ENCODE peak calls at places on chromosomes 4 and X, in four cellular contexts. J is neuronal stem cell; G is heart left ventricle; A is CD8-positive, alpha-beta memory T cell. R is an unnamed sample.

GRCh38 chr4:142404191-142404611 is 441.9 kb downstream of the INPP4B start:
- DNase-seq in J (no peak), G (peak), A (no peak), R (no peak)

GRCh38 chrX:21991504-21991903 is 40.6 kb upstream of the PHEX start:
- DNase-seq in J (no peak), G (no peak), A (no peak), R (no peak)

GRCh38 chr4:5971077-5971447 is 47.2 kb downstream of the C4orf50 start:
- DNase-seq in J (no peak), G (no peak), A (no peak), R (no peak)

GRCh38 chrX:123736333-123736921 is 3.6 kb upstream of the THOC2 start:
- DNase-seq in J (no peak), G (no peak), A (no peak), R (no peak)

GRCh38 chr4:123506311-123506685 is 109.7 kb downstream of the SPRY1 start:
- DNase-seq in J (no peak), G (no peak), A (no peak), R (no peak)

GRCh38 chr4:3031357-3032064 is 42.8 kb downstream of the HTT-AS start:
- DNase-seq in J (no peak), G (no peak), A (no peak), R (no peak)

GRCh38 chr4:123741906-123742305 is 345.3 kb downstream of the SPRY1 start:
- DNase-seq in J (no peak), G (no peak), A (no peak), R (no peak)

GRCh38 chr4:85866508-85866907 is 391.6 kb downstream of the ARHGAP24 start:
- DNase-seq in J (no peak), G (no peak), A (no peak), R (no peak)

GRCh38 chr4:61527886-61528285 is 327.8 kb downstream of the ADGRL3 start:
- DNase-seq in J (no peak), G (no peak), A (no peak), R (no peak)

GRCh38 chr4:183345261-183345660 is 23.0 kb upstream of the CLDN24 start:
- DNase-seq in J (no peak), G (no peak), A (no peak), R (no peak)

GRCh38 chr4:138236035-138236434 is 6.1 kb downstream of the SLC7A11 start:
- DNase-seq in J (no peak), G (no peak), A (no peak), R (no peak)

GRCh38 chrX:107823456-107823855 is 2.2 kb upstream of the MID2 start:
- DNase-seq in J (no peak), G (no peak), A (no peak), R (no peak)

GRCh38 chr4:155952546-155952945 is 1.1 kb downstream of the CTSO start:
- DNase-seq in J (no peak), G (no peak), A (no peak), R (no peak)

GRCh38 chr4:145732416-145732815 is 52.5 kb downstream of the C4orf51 start:
- DNase-seq in J (no peak), G (no peak), A (no peak), R (no peak)

GRCh38 chr4:118845552-118846065 is 9.7 kb upstream of the SEC24D start:
- DNase-seq in J (no peak), G (no peak), A (no peak), R (no peak)

GRCh38 chr4:154332681-154333421 is 158.7 kb downstream of the DCHS2 start:
- DNase-seq in J (no peak), G (no peak), A (peak), R (no peak)

GRCh38 chrX:128460835-128461234 is 408.6 kb upstream of the ACTRT1 start:
- DNase-seq in J (no peak), G (no peak), A (no peak), R (no peak)

GRCh38 chr4:145709843-145710242 is 29.9 kb downstream of the C4orf51 start:
- DNase-seq in J (no peak), G (no peak), A (no peak), R (peak)

GRCh38 chr4:122639181-122639580 is 18.3 kb upstream of the IL21 start:
- DNase-seq in J (no peak), G (no peak), A (no peak), R (no peak)

GRCh38 chr4:185634066-185634652 is 98.9 kb upstream of the PDLIM3 start:
- DNase-seq in J (no peak), G (no peak), A (no peak), R (no peak)

GRCh38 chr4:137422666-137423065 is 109.6 kb downstream of the PCDH18 start:
- DNase-seq in J (no peak), G (no peak), A (no peak), R (no peak)

GRCh38 chr4:73573794-73574528 is 46.3 kb downstream of the RASSF6 start:
- DNase-seq in J (peak), G (peak), A (no peak), R (peak)

GRCh38 chrX:15814811-15815210 is 24.5 kb downstream of the ZRSR2 start:
- DNase-seq in J (no peak), G (no peak), A (no peak), R (no peak)

GRCh38 chr4:173217727-173218126 is 49.1 kb downstream of the GALNT7 start:
- DNase-seq in J (no peak), G (no peak), A (no peak), R (no peak)

GRCh38 chr4:53777244-53777984 is 186.1 kb upstream of the LNX1 start:
- DNase-seq in J (no peak), G (no peak), A (no peak), R (peak)

GRCh38 chrX:16479206-16479869 is 170.6 kb upstream of the S100G start:
- DNase-seq in J (no peak), G (no peak), A (no peak), R (peak)

GRCh38 chr4:104677122-104677521 is 182.4 kb upstream of the CXXC4 start:
- DNase-seq in J (peak), G (no peak), A (no peak), R (no peak)

GRCh38 chrX:46279214-46279924 is 265.9 kb downstream of the ZNF674 start:
- DNase-seq in J (no peak), G (no peak), A (no peak), R (no peak)

GRCh38 chr4:80036949-80037348 is 36.1 kb downstream of the ANTXR2 start:
- DNase-seq in J (no peak), G (no peak), A (no peak), R (no peak)

GRCh38 chr4:47074836-47075235 is 43.5 kb downstream of the GABRB1 start:
- DNase-seq in J (no peak), G (no peak), A (no peak), R (no peak)

GRCh38 chr4:20422398-20422797 is 170.7 kb downstream of the SLIT2 start:
- DNase-seq in J (peak), G (no peak), A (no peak), R (peak)

GRCh38 chrX:120310861-120311631 is at the start of gene TMEM255A:
- DNase-seq in J (peak), G (no peak), A (no peak), R (no peak)

DNA sequence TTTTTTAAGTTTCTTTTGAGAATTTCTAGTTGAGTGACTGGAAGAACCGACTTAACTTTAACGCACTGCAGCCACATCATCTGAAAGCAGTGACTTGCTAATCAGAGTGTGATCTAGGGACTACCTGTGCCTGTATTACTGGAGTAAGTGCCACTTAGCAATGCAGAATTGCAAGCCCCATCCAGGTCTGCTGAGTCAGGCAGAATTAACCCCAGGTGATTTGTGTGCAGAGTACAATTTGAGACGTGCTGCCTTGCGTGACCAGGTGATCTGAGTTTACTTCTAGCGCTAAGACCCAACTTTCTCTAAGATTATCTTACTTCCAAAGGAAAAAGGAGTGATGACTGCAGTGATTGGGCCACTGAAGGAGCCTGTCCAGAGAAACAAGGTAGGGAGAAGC is 85.3 kb downstream of the CLCN4 start:
- DNase-seq in J (no peak), G (no peak), A (no peak), R (no peak)
- H3K27ac ChIP-seq in J (no peak), G (no peak), A (no peak), R (no peak)

GRCh38 chrX:40079572-40079971 is 18.2 kb downstream of the BCOR start:
- DNase-seq in J (no peak), G (no peak), A (no peak), R (no peak)

GRCh38 chrX:40076750-40077149 is 21.0 kb downstream of the BCOR start:
- DNase-seq in J (no peak), G (no peak), A (no peak), R (no peak)

GRCh38 chrX:40077176-40077575 is 20.6 kb downstream of the BCOR start:
- DNase-seq in J (no peak), G (no peak), A (no peak), R (no peak)

GRCh38 chrX:40077906-40078305 is 19.9 kb downstream of the BCOR start:
- DNase-seq in J (no peak), G (no peak), A (no peak), R (no peak)

DNA sequence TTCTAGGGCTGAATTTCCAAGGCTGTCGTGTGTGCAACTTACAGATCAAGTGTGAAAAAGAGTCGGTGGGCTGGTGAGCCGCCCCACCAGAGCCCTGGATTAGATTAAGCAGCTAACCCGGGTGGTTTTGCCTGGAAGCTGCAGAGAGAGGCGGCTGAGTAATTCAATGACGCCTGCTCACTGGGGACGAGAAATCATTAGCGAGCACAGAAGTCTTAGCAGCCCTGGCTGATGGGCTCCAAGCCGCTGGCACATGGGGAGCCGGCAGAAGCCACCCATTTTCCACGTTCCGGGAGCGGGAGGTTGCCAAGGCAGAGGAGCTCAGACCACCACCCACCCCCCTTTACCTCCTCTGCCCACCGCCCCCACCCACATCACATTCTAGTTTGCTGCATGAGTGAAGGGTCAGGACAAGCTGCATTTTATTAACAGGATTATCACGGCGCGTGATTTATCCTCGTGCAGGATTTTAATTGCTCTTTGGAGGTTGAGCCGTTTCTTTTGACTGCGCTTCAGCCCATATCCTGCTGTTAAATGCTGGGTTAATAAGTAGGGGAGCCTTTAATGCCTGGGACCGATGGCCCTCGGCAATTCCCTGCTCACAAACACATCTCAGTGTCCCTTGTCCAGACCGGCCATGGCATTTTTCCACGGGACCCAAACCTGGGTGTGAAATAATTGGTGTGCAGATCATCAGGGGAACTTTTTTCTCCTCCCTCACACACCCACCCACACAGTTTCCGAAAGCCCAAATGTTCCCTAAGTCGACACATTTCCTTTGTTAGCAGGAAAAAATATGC is 19.1 kb downstream of the BCOR start:
- DNase-seq in J (no peak), G (no peak), A (no peak), R (no peak)
- H3K27ac ChIP-seq in J (no peak), G (no peak), A (no peak), R (no peak)

GRCh38 chr4:169663894-169664293 is 43.5 kb downstream of the CLCN3 start:
- DNase-seq in J (peak), G (no peak), A (no peak), R (peak)

GRCh38 chr4:169663402-169663801 is 43.0 kb downstream of the CLCN3 start:
- DNase-seq in J (no peak), G (no peak), A (no peak), R (no peak)

GRCh38 chr4:169662226-169662625 is 41.8 kb downstream of the CLCN3 start:
- DNase-seq in J (no peak), G (no peak), A (no peak), R (no peak)

GRCh38 chr4:169665039-169665732 is 44.8 kb downstream of the CLCN3 start:
- DNase-seq in J (no peak), G (no peak), A (no peak), R (no peak)

GRCh38 chr4:169664615-169665014 is 44.2 kb downstream of the CLCN3 start:
- DNase-seq in J (no peak), G (no peak), A (no peak), R (no peak)
- H3K27ac ChIP-seq in J (no peak), G (peak), A (no peak), R (no peak)

GRCh38 chr4:35734381-35735098 is 509.8 kb downstream of the ARAP2 start:
- DNase-seq in J (no peak), G (no peak), A (no peak), R (no peak)

GRCh38 chr4:35725131-35725530 is 519.2 kb downstream of the ARAP2 start:
- DNase-seq in J (no peak), G (no peak), A (no peak), R (no peak)

DNA sequence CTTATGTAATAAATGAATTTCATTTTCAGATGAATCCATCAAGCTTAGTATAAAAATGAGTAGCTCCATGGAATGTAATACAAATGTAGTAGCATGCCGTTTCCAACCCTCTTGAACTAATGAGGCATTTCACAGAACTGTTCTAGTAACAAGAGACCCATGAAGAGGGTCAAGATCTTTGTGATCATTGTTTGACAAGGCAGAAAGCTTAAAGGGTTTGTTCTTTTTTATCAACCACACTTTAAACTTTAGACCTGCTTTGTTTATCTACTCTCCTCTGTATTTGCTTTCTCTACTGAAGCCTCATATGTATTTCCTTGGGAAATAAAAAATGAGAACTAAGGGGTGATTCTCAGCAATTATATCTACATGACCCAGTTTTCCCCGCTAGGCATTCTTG is 513.9 kb downstream of the ARAP2 start:
- DNase-seq in J (no peak), G (no peak), A (no peak), R (no peak)
- H3K27ac ChIP-seq in J (no peak), G (no peak), A (no peak), R (no peak)

GRCh38 chrX:136437774-136438173 is 50.0 kb upstream of the BRS3 start:
- DNase-seq in J (no peak), G (no peak), A (no peak), R (no peak)
- H3K27ac ChIP-seq in J (no peak), G (no peak), A (no peak), R (no peak)

GRCh38 chrX:154373340-154374306 is 811 bp downstream of the FLNA start:
- DNase-seq in J (no peak), G (peak), A (no peak), R (no peak)
- H3K27ac ChIP-seq in J (no peak), G (peak), A (peak), R (peak)

DNA sequence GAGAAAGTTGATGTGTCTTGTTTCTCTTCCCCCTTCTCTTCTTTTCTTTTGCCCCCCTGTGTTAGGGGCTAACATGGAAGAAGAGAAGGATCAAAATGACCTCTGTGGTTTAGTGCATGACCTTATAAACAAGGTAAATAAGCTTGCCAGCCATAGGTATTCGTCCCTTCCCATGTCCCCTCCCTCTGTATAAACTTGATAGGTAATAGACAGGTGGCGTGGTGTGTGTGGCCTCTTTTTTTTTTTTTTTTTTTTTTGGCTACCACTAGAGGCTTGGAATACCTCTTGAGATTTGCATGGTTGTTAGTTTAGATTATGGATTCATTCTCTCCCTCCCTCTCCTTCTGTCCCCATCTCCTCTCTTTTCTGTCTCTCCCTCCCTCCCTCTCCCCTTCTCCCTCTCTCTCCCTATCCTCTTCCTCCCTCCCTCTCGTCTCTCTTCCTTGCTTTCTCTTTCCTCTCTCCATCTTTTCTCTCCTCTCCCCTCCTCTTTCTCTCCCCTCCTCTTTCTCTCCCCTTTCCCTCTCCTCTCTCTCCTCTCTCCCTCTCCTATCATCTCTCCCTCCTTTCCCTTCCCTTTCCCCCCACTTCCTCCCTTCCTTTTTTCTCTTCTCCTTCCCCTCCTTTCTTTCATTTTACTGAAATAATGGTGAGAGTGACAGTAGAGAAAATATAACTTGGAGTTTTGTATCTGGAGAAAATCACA is 134.4 kb downstream of the AFF1 start:
- DNase-seq in J (no peak), G (no peak), A (no peak), R (no peak)
- H3K27ac ChIP-seq in J (no peak), G (peak), A (no peak), R (no peak)

R was measured in epithelial cell of prostate.